ENCODE peak calls at places on chromosomes 2 and 18, in nine cellular contexts. B, H, G, O, P, W, K, N and E are unnamed samples.

GRCh38 chr2:119744335-119744939 is 15.3 kb upstream of the PTPN4 start:
- DNase-seq in B (no peak), H (no peak), G (no peak), O (no peak), P (no peak), W (no peak), K (peak; percentile 90), N (peak; percentile 97), E (no peak)

GRCh38 chr2:187500585-187501359 is 52.7 kb upstream of the CALCRL start:
- DNase-seq in B (no peak), H (no peak), G (no peak), O (no peak), P (no peak), W (no peak), K (no peak), N (peak; percentile 95), E (no peak)

GRCh38 chr2:42498482-42498881 is 4.7 kb upstream of the KCNG3 start:
- DNase-seq in B (no peak), H (no peak), G (no peak), O (no peak), P (no peak), W (no peak), K (no peak), N (no peak), E (no peak)

GRCh38 chr2:223488814-223489213 is 113.3 kb downstream of the SCG2 start:
- DNase-seq in B (no peak), H (no peak), G (no peak), O (no peak), P (no peak), W (no peak), K (peak; percentile 34), N (no peak), E (no peak)

GRCh38 chr2:226865273-226865672 is 29.4 kb downstream of the RHBDD1 start:
- DNase-seq in B (no peak), H (no peak), G (no peak), O (no peak), P (no peak), W (no peak), K (no peak), N (no peak), E (no peak)

GRCh38 chr2:133459590-133459989 is 108.7 kb downstream of the NCKAP5 start:
- DNase-seq in B (no peak), H (no peak), G (no peak), O (no peak), P (no peak), W (no peak), K (no peak), N (no peak), E (no peak)

GRCh38 chr2:11574176-11575046 is 40.6 kb downstream of the GREB1 start:
- DNase-seq in B (no peak), H (no peak), G (no peak), O (no peak), P (no peak), W (no peak), K (no peak), N (no peak), E (no peak)

GRCh38 chr2:136235451-136236418 is 117.8 kb upstream of the CXCR4 start:
- DNase-seq in B (no peak), H (no peak), G (no peak), O (no peak), P (no peak), W (no peak), K (peak; percentile 87), N (peak; percentile 93), E (no peak)

GRCh38 chr2:232480201-232481190 is 7.1 kb downstream of the ECEL1 start:
- DNase-seq in B (no peak), H (no peak), G (no peak), O (peak; percentile 45), P (no peak), W (no peak), K (no peak), N (no peak), E (no peak)

GRCh38 chr2:204550738-204551137 is 5.5 kb downstream of the PARD3B start:
- DNase-seq in B (no peak), H (no peak), G (no peak), O (no peak), P (no peak), W (no peak), K (peak; percentile 26), N (peak; percentile 15), E (no peak)

GRCh38 chr18:65016631-65017371 is 734.0 kb upstream of the CDH7 start:
- DNase-seq in B (no peak), H (no peak), G (no peak), O (no peak), P (no peak), W (no peak), K (no peak), N (peak; percentile 41), E (no peak)

GRCh38 chr2:126729896-126730295 is 73.9 kb downstream of the GYPC start:
- DNase-seq in B (no peak), H (no peak), G (no peak), O (no peak), P (no peak), W (no peak), K (no peak), N (no peak), E (no peak)

GRCh38 chr2:148201075-148202004 is 180.4 kb downstream of the MBD5 start:
- DNase-seq in B (no peak), H (no peak), G (peak; percentile 40), O (no peak), P (peak; percentile 35), W (peak; percentile 22), K (peak; percentile 37), N (peak; percentile 66), E (peak; percentile 85)

GRCh38 chr2:187319441-187320108 is 128.5 kb downstream of the CALCRL start:
- DNase-seq in B (no peak), H (no peak), G (no peak), O (no peak), P (no peak), W (no peak), K (peak; percentile 4), N (peak; percentile 5), E (no peak)

GRCh38 chr2:181741756-181742155 is 61.4 kb upstream of the NEUROD1 start:
- DNase-seq in B (no peak), H (no peak), G (no peak), O (no peak), P (no peak), W (no peak), K (peak; percentile 77), N (peak; percentile 79), E (no peak)

GRCh38 chr2:167293172-167293781 is 405.0 kb downstream of the XIRP2 start:
- DNase-seq in B (no peak), H (no peak), G (no peak), O (no peak), P (peak; percentile 45), W (no peak), K (peak; percentile 20), N (peak; percentile 6), E (no peak)

GRCh38 chr2:26246818-26247217 is 2.1 kb downstream of the HADHB start:
- DNase-seq in B (no peak), H (no peak), G (no peak), O (no peak), P (no peak), W (peak; percentile 16), K (peak; percentile 72), N (peak; percentile 44), E (no peak)

GRCh38 chr2:88227446-88227845 is 57.3 kb downstream of the THNSL2 start:
- DNase-seq in B (no peak), H (no peak), G (no peak), O (no peak), P (no peak), W (no peak), K (no peak), N (no peak), E (no peak)

GRCh38 chr2:70380621-70381020 is 78.8 kb upstream of the FAM136A start:
- DNase-seq in B (no peak), H (no peak), G (no peak), O (no peak), P (no peak), W (no peak), K (no peak), N (no peak), E (no peak)

GRCh38 chr2:70381821-70382220 is 80.0 kb upstream of the FAM136A start:
- DNase-seq in B (no peak), H (no peak), G (no peak), O (no peak), P (no peak), W (no peak), K (peak; percentile 98), N (peak; percentile 59), E (no peak)

GRCh38 chr2:70385966-70386595 is 84.2 kb upstream of the FAM136A start:
- DNase-seq in B (no peak), H (no peak), G (no peak), O (no peak), P (no peak), W (no peak), K (no peak), N (peak; percentile 24), E (no peak)

GRCh38 chr2:70385204-70385603 is 83.3 kb upstream of the FAM136A start:
- DNase-seq in B (no peak), H (no peak), G (no peak), O (no peak), P (no peak), W (no peak), K (no peak), N (no peak), E (no peak)

DNA sequence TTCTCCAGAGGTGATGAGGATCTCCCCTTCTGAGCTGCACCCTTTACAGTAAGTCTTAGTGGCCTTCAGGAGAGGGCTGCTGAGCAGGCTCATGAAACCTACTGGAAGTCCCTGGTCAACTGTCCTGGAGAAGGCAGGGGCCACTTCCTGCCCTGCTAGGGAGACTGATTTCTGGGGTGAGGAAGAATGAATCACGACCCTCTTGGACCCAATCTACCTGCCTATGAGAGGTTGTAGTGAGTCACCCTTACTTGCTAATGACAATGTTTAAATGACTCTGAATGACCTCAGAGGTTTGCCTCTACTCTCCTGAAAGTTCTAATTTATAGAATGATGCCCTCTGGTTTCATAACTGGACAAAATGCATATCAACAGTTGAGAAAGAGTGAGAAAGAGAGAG is 79.4 kb upstream of the FAM136A start:
- DNase-seq in B (no peak), H (no peak), G (no peak), O (no peak), P (no peak), W (no peak), K (peak; percentile 83), N (peak; percentile 52), E (no peak)
- H3K4me3 ChIP-seq in B (no peak overlapping the region), H (no peak overlapping the region), G (no peak overlapping the region), O (no peak overlapping the region), P (no peak overlapping the region), W (no peak overlapping the region), K (no peak overlapping the region), N (no peak overlapping the region), E (no peak overlapping the region)

GRCh38 chr2:71275939-71276310 is 49.0 kb upstream of the PAIP2B start:
- DNase-seq in B (no peak), H (no peak), G (no peak), O (no peak), P (no peak), W (no peak), K (no peak), N (no peak), E (no peak)
- H3K27ac ChIP-seq in B (no peak overlapping the region), H (no peak overlapping the region), G (no peak overlapping the region), O (no peak overlapping the region), P (no peak overlapping the region), W (no peak overlapping the region), K (no peak overlapping the region), N (no peak overlapping the region), E (no peak overlapping the region)

GRCh38 chr2:172394008-172394407 is 33.4 kb upstream of the ITGA6 start:
- DNase-seq in B (no peak), H (no peak), G (no peak), O (no peak), P (no peak), W (no peak), K (no peak), N (no peak), E (no peak)
- H3K4me1 ChIP-seq in B (peaks cover 14% of the 10 kb centered on the region), H (no peaks in the 10 kb centered on the region), G (no peaks in the 10 kb centered on the region), O (no peaks in the 10 kb centered on the region), P (no peaks in the 10 kb centered on the region), W (no peaks in the 10 kb centered on the region), K (no peaks in the 10 kb centered on the region), N (no peaks in the 10 kb centered on the region), E (no peaks in the 10 kb centered on the region)

GRCh38 chr2:234308814-234309195 is 188.1 kb downstream of the ARL4C start:
- DNase-seq in B (peak; percentile 72), H (peak; percentile 51), G (peak; percentile 69), O (no peak), P (no peak), W (peak; percentile 82), K (no peak), N (peak; percentile 92), E (no peak)
- H3K4me3 ChIP-seq in B (no peak overlapping the region), H (no peak overlapping the region), G (peak overlapping the region; percentile 33), O (no peak overlapping the region), P (no peak overlapping the region), W (no peak overlapping the region), K (no peak overlapping the region), N (no peak overlapping the region), E (no peak overlapping the region)